ENCODE peak calls at places on chromosomes 6 and 20, in eight cellular contexts. D, K, C, N, A, W, V and Y are unnamed samples.
A peak's percentile ranks its signal among the peaks of the same experiment; 100 is the strongest.

GRCh38 chr6:90008908-90009501 is 114.7 kb downstream of the GJA10 start:
- DNase-seq in D (no peak), K (no peak), C (no peak), N (no peak), A (no peak), W (no peak), V (no peak), Y (no peak)

GRCh38 chr6:106134906-106135634 is 48.9 kb downstream of the PRDM1 start:
- DNase-seq in D (peak; percentile 48), K (no peak), C (peak; percentile 89), N (no peak), A (no peak), W (no peak), V (no peak), Y (peak; percentile 69)

GRCh38 chr6:135426833-135427232 is 70.7 kb downstream of the AHI1 start:
- DNase-seq in D (no peak), K (no peak), C (no peak), N (no peak), A (no peak), W (no peak), V (no peak), Y (no peak)

GRCh38 chr6:52189974-52190373 is 3.8 kb downstream of the IL17A start:
- DNase-seq in D (no peak), K (no peak), C (no peak), N (no peak), A (peak; percentile 24), W (no peak), V (no peak), Y (no peak)

GRCh38 chr20:49893242-49894072 is 21.9 kb downstream of the SPATA2 start:
- DNase-seq in D (no peak), K (no peak), C (no peak), N (no peak), A (no peak), W (no peak), V (no peak), Y (no peak)

GRCh38 chr6:78810146-78810545 is 57.2 kb upstream of the IRAK1BP1 start:
- DNase-seq in D (peak; percentile 23), K (no peak), C (no peak), N (no peak), A (peak; percentile 71), W (no peak), V (no peak), Y (peak; percentile 50)

GRCh38 chr20:37846573-37846972 is 56.4 kb upstream of the VSTM2L start:
- DNase-seq in D (no peak), K (no peak), C (no peak), N (no peak), A (peak; percentile 53), W (no peak), V (no peak), Y (no peak)

GRCh38 chr6:163648868-163649267 is 234.3 kb downstream of the QKI start:
- DNase-seq in D (no peak), K (no peak), C (no peak), N (no peak), A (no peak), W (no peak), V (no peak), Y (no peak)

GRCh38 chr6:158211273-158212055 is 43.3 kb downstream of the GTF2H5 start:
- DNase-seq in D (no peak), K (no peak), C (no peak), N (no peak), A (no peak), W (no peak), V (no peak), Y (no peak)

GRCh38 chr20:34639755-34640222 is 37.1 kb downstream of the PIGU start:
- DNase-seq in D (no peak), K (no peak), C (peak; percentile 33), N (no peak), A (no peak), W (no peak), V (no peak), Y (no peak)

GRCh38 chr6:136464874-136465273 is 85.3 kb downstream of the MAP7 start:
- DNase-seq in D (no peak), K (no peak), C (no peak), N (no peak), A (no peak), W (no peak), V (no peak), Y (no peak)

GRCh38 chr6:19446570-19446969 is 390.6 kb upstream of the ID4 start:
- DNase-seq in D (no peak), K (no peak), C (no peak), N (no peak), A (no peak), W (no peak), V (no peak), Y (no peak)

GRCh38 chr6:154478021-154478651 is 32.3 kb downstream of the CNKSR3 start:
- DNase-seq in D (no peak), K (no peak), C (no peak), N (no peak), A (no peak), W (no peak), V (no peak), Y (no peak)

GRCh38 chr6:157442296-157442695 is 61.3 kb downstream of the ZDHHC14 start:
- DNase-seq in D (no peak), K (no peak), C (no peak), N (no peak), A (no peak), W (no peak), V (no peak), Y (no peak)

GRCh38 chr20:41617059-41617921 is 887 bp downstream of the CHD6 start:
- DNase-seq in D (peak; percentile 28), K (no peak), C (no peak), N (peak; percentile 52), A (peak; percentile 61), W (peak; percentile 38), V (peak; percentile 48), Y (peak; percentile 65)

GRCh38 chr6:54255881-54256280 is 52.4 kb upstream of the TINAG start:
- DNase-seq in D (no peak), K (no peak), C (no peak), N (no peak), A (no peak), W (no peak), V (no peak), Y (no peak)

GRCh38 chr20:41145821-41146620 is 8.7 kb downstream of the PLCG1 start:
- DNase-seq in D (no peak), K (no peak), C (no peak), N (no peak), A (no peak), W (no peak), V (no peak), Y (no peak)

GRCh38 chr20:32443386-32443974 is 85.3 kb downstream of the ASXL1 start:
- DNase-seq in D (no peak), K (no peak), C (no peak), N (no peak), A (no peak), W (no peak), V (no peak), Y (peak; percentile 43)

GRCh38 chr6:150420428-150420827 is 51.6 kb downstream of the IYD start:
- DNase-seq in D (no peak), K (no peak), C (no peak), N (no peak), A (no peak), W (no peak), V (no peak), Y (no peak)

GRCh38 chr6:71468038-71468437 is 179.4 kb downstream of the OGFRL1 start:
- DNase-seq in D (no peak), K (no peak), C (no peak), N (no peak), A (no peak), W (no peak), V (no peak), Y (no peak)

GRCh38 chr6:148814082-148814790 is 67.4 kb downstream of the UST start:
- DNase-seq in D (no peak), K (no peak), C (no peak), N (no peak), A (no peak), W (no peak), V (no peak), Y (no peak)